ENCODE peak calls at places on chromosomes 5 and 9, in six cellular contexts. One of them, this sample, is unnamed. For H3K9me3, the result is how much of the 10 kb centered on the place peaks cover.

GRCh38 chr5:128815201-128815600 is 150.1 kb upstream of the SLC27A6 start:
- DNase-seq in psoas muscle: no peak
- DNase-seq in pancreas: no peak
- DNase-seq in body of pancreas: no peak
- DNase-seq in HCT116: no peak
- DNase-seq in A549: no peak
- DNase-seq in this sample: no peak

GRCh38 chr9:128555180-128555721 is 2.9 kb downstream of the SPTAN1 start:
- DNase-seq in psoas muscle: no peak
- DNase-seq in body of pancreas: peak
- DNase-seq in pancreas: no peak
- DNase-seq in A549: peak
- DNase-seq in HCT116: peak
- DNase-seq in this sample: no peak

GRCh38 chr5:158801286-158801685 is 298.4 kb downstream of the EBF1 start:
- DNase-seq in A549: no peak
- DNase-seq in body of pancreas: no peak
- DNase-seq in HCT116: no peak
- DNase-seq in pancreas: no peak
- DNase-seq in psoas muscle: no peak
- DNase-seq in this sample: no peak

GRCh38 chr5:7851240-7851592 is 283 bp upstream of the CFAP90 start:
- DNase-seq in body of pancreas: no peak
- DNase-seq in HCT116: no peak
- DNase-seq in A549: no peak
- DNase-seq in pancreas: no peak
- DNase-seq in psoas muscle: no peak
- DNase-seq in this sample: no peak

GRCh38 chr5:173557123-173557903 is 59.1 kb downstream of the BOD1 start:
- DNase-seq in body of pancreas: no peak
- DNase-seq in pancreas: no peak
- DNase-seq in HCT116: no peak
- DNase-seq in psoas muscle: no peak
- DNase-seq in A549: no peak
- DNase-seq in this sample: no peak

GRCh38 chr5:144356489-144356888 is 185.8 kb downstream of the KCTD16 start:
- DNase-seq in pancreas: no peak
- DNase-seq in A549: no peak
- DNase-seq in body of pancreas: no peak
- DNase-seq in psoas muscle: no peak
- DNase-seq in HCT116: no peak
- DNase-seq in this sample: no peak

GRCh38 chr9:128406848-128407391 is 13.7 kb upstream of the CERCAM start:
- DNase-seq in psoas muscle: no peak
- DNase-seq in body of pancreas: no peak
- DNase-seq in pancreas: no peak
- DNase-seq in A549: no peak
- DNase-seq in HCT116: no peak
- DNase-seq in this sample: no peak

GRCh38 chr9:108860354-108860753 is 1.7 kb upstream of the ACTL7A start:
- DNase-seq in body of pancreas: no peak
- DNase-seq in A549: no peak
- DNase-seq in HCT116: no peak
- DNase-seq in psoas muscle: no peak
- DNase-seq in pancreas: no peak
- DNase-seq in this sample: no peak

GRCh38 chr5:142845402-142845901 is 75.3 kb downstream of the ARHGAP26 start:
- DNase-seq in A549: no peak
- DNase-seq in body of pancreas: no peak
- DNase-seq in psoas muscle: no peak
- DNase-seq in HCT116: no peak
- DNase-seq in pancreas: no peak
- DNase-seq in this sample: no peak

GRCh38 chr5:173671121-173671949 is 54.9 kb upstream of the BOD1 start:
- DNase-seq in pancreas: no peak
- DNase-seq in body of pancreas: peak
- DNase-seq in A549: no peak
- DNase-seq in psoas muscle: peak
- DNase-seq in HCT116: no peak
- DNase-seq in this sample: no peak

GRCh38 chr5:54753034-54753433 is 232.4 kb downstream of the ESM1 start:
- DNase-seq in HCT116: no peak
- DNase-seq in psoas muscle: no peak
- DNase-seq in pancreas: no peak
- DNase-seq in A549: no peak
- DNase-seq in body of pancreas: no peak
- DNase-seq in this sample: no peak

GRCh38 chr9:134885647-134886412 is 5.2 kb downstream of the FCN2 start:
- DNase-seq in body of pancreas: no peak
- DNase-seq in psoas muscle: no peak
- DNase-seq in pancreas: no peak
- DNase-seq in HCT116: no peak
- DNase-seq in A549: no peak
- DNase-seq in this sample: no peak

GRCh38 chr5:170338933-170339779 is 41.6 kb upstream of the LCP2 start:
- DNase-seq in A549: no peak
- DNase-seq in HCT116: peak
- DNase-seq in psoas muscle: no peak
- DNase-seq in pancreas: no peak
- DNase-seq in body of pancreas: no peak
- DNase-seq in this sample: no peak

GRCh38 chr9:115198018-115198417 is 80.1 kb upstream of the TNC start:
- DNase-seq in psoas muscle: peak
- DNase-seq in HCT116: no peak
- DNase-seq in pancreas: no peak
- DNase-seq in A549: no peak
- DNase-seq in body of pancreas: no peak
- DNase-seq in this sample: no peak

GRCh38 chr5:140694276-140694675 is 3.0 kb downstream of the HARS2 start:
- DNase-seq in pancreas: no peak
- DNase-seq in body of pancreas: no peak
- DNase-seq in A549: no peak
- DNase-seq in HCT116: no peak
- DNase-seq in psoas muscle: no peak
- DNase-seq in this sample: no peak

GRCh38 chr9:8651830-8652229 is 852.3 kb upstream of the DMAC1 start:
- DNase-seq in body of pancreas: no peak
- DNase-seq in psoas muscle: no peak
- DNase-seq in pancreas: no peak
- DNase-seq in A549: no peak
- DNase-seq in HCT116: no peak
- DNase-seq in this sample: no peak

GRCh38 chr9:28774433-28775029 is 1201.2 kb upstream of the C9orf72 start:
- DNase-seq in HCT116: peak
- DNase-seq in body of pancreas: no peak
- DNase-seq in pancreas: no peak
- DNase-seq in A549: peak
- DNase-seq in psoas muscle: no peak
- DNase-seq in this sample: no peak

GRCh38 chr9:73022353-73022752 is 69.5 kb upstream of the ALDH1A1 start:
- DNase-seq in body of pancreas: no peak
- DNase-seq in pancreas: no peak
- DNase-seq in HCT116: no peak
- DNase-seq in psoas muscle: no peak
- DNase-seq in A549: no peak
- DNase-seq in this sample: no peak

GRCh38 chr5:147396070-147396469 is 113.8 kb downstream of the DPYSL3 start:
- DNase-seq in HCT116: no peak
- DNase-seq in A549: no peak
- DNase-seq in psoas muscle: peak
- DNase-seq in pancreas: no peak
- DNase-seq in body of pancreas: peak
- DNase-seq in this sample: peak

DNA sequence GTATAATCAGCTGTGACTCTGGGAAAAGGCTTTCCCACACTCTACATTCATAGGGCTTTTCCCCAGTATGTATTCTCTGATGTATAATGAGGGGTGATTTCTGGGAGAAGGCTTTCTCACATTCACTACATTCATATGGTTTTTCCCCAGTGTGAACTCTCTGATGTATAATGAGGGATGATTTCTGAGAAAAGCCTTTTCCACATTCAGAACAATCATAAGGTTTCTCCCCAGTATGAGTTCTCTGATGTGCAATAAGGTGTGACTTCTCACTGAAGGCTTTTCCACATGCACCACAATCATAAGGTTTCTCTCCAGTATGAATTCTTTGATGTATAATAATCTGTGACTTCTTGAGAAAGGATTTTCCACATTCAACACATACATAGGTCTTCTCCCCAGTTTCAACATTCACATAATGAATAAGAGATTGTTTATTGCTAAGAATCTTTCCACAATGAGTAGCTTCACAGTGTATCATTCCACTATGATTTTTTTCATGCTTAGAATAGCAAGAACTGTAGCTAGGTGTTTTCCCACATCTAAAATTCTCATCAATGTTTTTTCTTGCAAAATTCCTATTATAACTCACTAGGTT is 26.7 kb upstream of the ZNF300 start:
- DNase-seq in body of pancreas: no peak
- DNase-seq in psoas muscle: no peak
- DNase-seq in A549: no peak
- DNase-seq in pancreas: no peak
- DNase-seq in HCT116: no peak
- DNase-seq in this sample: no peak
- H3K9me3 ChIP-seq in body of pancreas: under half
- H3K9me3 ChIP-seq in psoas muscle: half or more
- H3K9me3 ChIP-seq in A549: half or more
- H3K9me3 ChIP-seq in pancreas: under half
- H3K9me3 ChIP-seq in HCT116: under half
- H3K9me3 ChIP-seq in this sample: half or more

GRCh38 chr5:134846641-134846960 is 833 bp downstream of the C5orf24 start:
- DNase-seq in pancreas: no peak
- DNase-seq in HCT116: no peak
- DNase-seq in psoas muscle: no peak
- DNase-seq in body of pancreas: no peak
- DNase-seq in A549: no peak
- DNase-seq in this sample: no peak

GRCh38 chr5:134845852-134846640 is at the start of gene C5orf24:
- DNase-seq in psoas muscle: peak
- DNase-seq in HCT116: peak
- DNase-seq in pancreas: peak
- DNase-seq in body of pancreas: peak
- DNase-seq in A549: peak
- DNase-seq in this sample: peak

GRCh38 chr5:134844252-134844651 is 1.5 kb upstream of the C5orf24 start:
- DNase-seq in HCT116: no peak
- DNase-seq in pancreas: no peak
- DNase-seq in A549: no peak
- DNase-seq in psoas muscle: no peak
- DNase-seq in body of pancreas: no peak
- DNase-seq in this sample: no peak

GRCh38 chr5:134840811-134841210 is 5.0 kb upstream of the C5orf24 start:
- DNase-seq in body of pancreas: no peak
- DNase-seq in A549: no peak
- DNase-seq in psoas muscle: no peak
- DNase-seq in pancreas: no peak
- DNase-seq in HCT116: no peak
- DNase-seq in this sample: no peak

GRCh38 chr5:134845335-134845851 is 375 bp upstream of the C5orf24 start:
- DNase-seq in psoas muscle: no peak
- DNase-seq in HCT116: no peak
- DNase-seq in body of pancreas: no peak
- DNase-seq in pancreas: no peak
- DNase-seq in A549: no peak
- DNase-seq in this sample: no peak
- H3K27ac ChIP-seq in psoas muscle: peak
- H3K27ac ChIP-seq in HCT116: peak
- H3K27ac ChIP-seq in body of pancreas: peak
- H3K27ac ChIP-seq in pancreas: peak
- H3K27ac ChIP-seq in A549: peak
- H3K27ac ChIP-seq in this sample: peak

GRCh38 chr9:89839427-89839826 is 234.6 kb downstream of the GADD45G start:
- DNase-seq in HCT116: no peak
- DNase-seq in psoas muscle: no peak
- DNase-seq in pancreas: no peak
- DNase-seq in A549: no peak
- DNase-seq in body of pancreas: no peak
- DNase-seq in this sample: no peak

GRCh38 chr9:89837152-89837551 is 232.3 kb downstream of the GADD45G start:
- DNase-seq in pancreas: no peak
- DNase-seq in HCT116: no peak
- DNase-seq in A549: no peak
- DNase-seq in body of pancreas: no peak
- DNase-seq in psoas muscle: no peak
- DNase-seq in this sample: no peak

GRCh38 chr9:89839952-89840351 is 235.1 kb downstream of the GADD45G start:
- DNase-seq in A549: no peak
- DNase-seq in body of pancreas: no peak
- DNase-seq in HCT116: no peak
- DNase-seq in psoas muscle: no peak
- DNase-seq in pancreas: no peak
- DNase-seq in this sample: no peak

GRCh38 chr9:89837911-89838310 is 233.1 kb downstream of the GADD45G start:
- DNase-seq in body of pancreas: no peak
- DNase-seq in pancreas: no peak
- DNase-seq in psoas muscle: no peak
- DNase-seq in HCT116: no peak
- DNase-seq in A549: no peak
- DNase-seq in this sample: no peak

GRCh38 chr9:89835676-89836075 is 230.9 kb downstream of the GADD45G start:
- DNase-seq in pancreas: no peak
- DNase-seq in psoas muscle: no peak
- DNase-seq in A549: no peak
- DNase-seq in HCT116: no peak
- DNase-seq in body of pancreas: no peak
- DNase-seq in this sample: no peak
- H3K9me3 ChIP-seq in pancreas: under half
- H3K9me3 ChIP-seq in psoas muscle: under half
- H3K9me3 ChIP-seq in A549: under half
- H3K9me3 ChIP-seq in HCT116: under half
- H3K9me3 ChIP-seq in body of pancreas: under half
- H3K9me3 ChIP-seq in this sample: under half

DNA sequence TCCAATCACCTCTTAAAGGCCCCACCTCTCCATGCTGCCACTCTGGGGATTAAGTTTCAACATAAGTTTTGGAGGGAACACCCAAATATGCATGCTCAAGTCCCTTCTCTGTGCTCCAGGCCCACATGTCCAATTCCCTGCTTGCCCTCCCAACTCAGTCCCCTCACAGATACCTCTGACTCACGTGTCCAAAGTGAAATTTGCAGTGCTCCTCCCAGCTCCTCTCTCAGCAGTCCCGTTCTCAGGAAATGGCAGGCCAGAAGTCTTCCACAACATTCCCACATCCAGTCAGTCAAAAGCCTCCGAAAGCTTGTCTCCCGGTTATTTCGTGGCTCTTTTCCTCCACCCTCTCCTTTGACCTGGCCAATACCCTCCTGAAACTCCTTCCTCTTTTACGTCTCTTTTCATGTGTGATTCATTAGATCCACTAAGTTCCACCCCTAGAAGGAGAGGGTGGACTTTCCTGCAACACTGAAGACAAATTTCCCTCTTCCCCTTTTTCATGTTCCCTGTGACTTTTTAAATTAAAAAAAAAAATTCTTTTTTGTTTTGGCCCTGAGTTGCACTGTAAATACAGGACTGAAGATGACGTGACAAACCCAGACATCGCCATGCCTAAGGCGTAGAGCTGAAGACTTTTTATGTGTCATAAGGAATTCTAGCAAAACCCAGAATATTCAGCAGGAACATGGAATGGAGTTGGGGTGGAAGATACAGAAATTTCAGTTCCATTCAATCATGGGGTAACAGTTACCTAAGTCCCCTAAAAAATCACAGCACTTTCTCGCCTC is 12.8 kb upstream of the MGAT1 start:
- DNase-seq in pancreas: no peak
- DNase-seq in A549: no peak
- DNase-seq in psoas muscle: no peak
- DNase-seq in HCT116: no peak
- DNase-seq in body of pancreas: no peak
- DNase-seq in this sample: no peak
- H3K27ac ChIP-seq in pancreas: peak
- H3K27ac ChIP-seq in A549: no peak
- H3K27ac ChIP-seq in psoas muscle: peak
- H3K27ac ChIP-seq in HCT116: no peak
- H3K27ac ChIP-seq in body of pancreas: no peak
- H3K27ac ChIP-seq in this sample: no peak